ENCODE peak calls at places on chromosomes 11 and 22, in nine cellular contexts. One of them, this sample, is unnamed.

GRCh38 chr11:119993732-119994131 is 144.2 kb downstream of the TRIM29 start:
- DNase-seq in activated CD8-positive, alpha-beta memory T cell treated with anti-CD3 and anti-CD28 coated beads, Interleukin-2, amount 50 U/mL, for 4 hours: no peak
- DNase-seq in stimulated activated naive CD8-positive, alpha-beta T cell treated with anti-CD3 and anti-CD28 coated beads, Interleukin-15, amount 100 ng/mL, for 72 hours: no peak
- DNase-seq in GM20000: no peak
- DNase-seq in activated CD8-positive, alpha-beta T cell treated with anti-CD3 and anti-CD28 coated beads for 36 hours: no peak
- DNase-seq in GM12891: no peak
- DNase-seq in HuH-7.5: no peak
- DNase-seq in naive thymus-derived CD8-positive, alpha-beta T cell: no peak
- DNase-seq in DMS 273 treated with DMSO at 0.1 percent for 48 hours: no peak
- DNase-seq in this sample: no peak

GRCh38 chr22:46462726-46463371 is 74.6 kb downstream of the CELSR1 start:
- DNase-seq in HuH-7.5: no peak
- DNase-seq in GM12891: no peak
- DNase-seq in stimulated activated naive CD8-positive, alpha-beta T cell treated with anti-CD3 and anti-CD28 coated beads, Interleukin-15, amount 100 ng/mL, for 72 hours: no peak
- DNase-seq in naive thymus-derived CD8-positive, alpha-beta T cell: no peak
- DNase-seq in activated CD8-positive, alpha-beta memory T cell treated with anti-CD3 and anti-CD28 coated beads, Interleukin-2, amount 50 U/mL, for 4 hours: no peak
- DNase-seq in activated CD8-positive, alpha-beta T cell treated with anti-CD3 and anti-CD28 coated beads for 36 hours: no peak
- DNase-seq in GM20000: no peak
- DNase-seq in DMS 273 treated with DMSO at 0.1 percent for 48 hours: no peak
- DNase-seq in this sample: no peak

GRCh38 chr11:70130636-70131035 is 52.5 kb downstream of the ANO1 start:
- DNase-seq in DMS 273 treated with DMSO at 0.1 percent for 48 hours: no peak
- DNase-seq in GM12891: no peak
- DNase-seq in stimulated activated naive CD8-positive, alpha-beta T cell treated with anti-CD3 and anti-CD28 coated beads, Interleukin-15, amount 100 ng/mL, for 72 hours: no peak
- DNase-seq in GM20000: no peak
- DNase-seq in activated CD8-positive, alpha-beta memory T cell treated with anti-CD3 and anti-CD28 coated beads, Interleukin-2, amount 50 U/mL, for 4 hours: no peak
- DNase-seq in activated CD8-positive, alpha-beta T cell treated with anti-CD3 and anti-CD28 coated beads for 36 hours: no peak
- DNase-seq in HuH-7.5: no peak
- DNase-seq in naive thymus-derived CD8-positive, alpha-beta T cell: no peak
- DNase-seq in this sample: no peak

GRCh38 chr22:41021039-41021654 is 70.0 kb downstream of the RBX1 start:
- DNase-seq in activated CD8-positive, alpha-beta T cell treated with anti-CD3 and anti-CD28 coated beads for 36 hours: peak; percentile 2
- DNase-seq in naive thymus-derived CD8-positive, alpha-beta T cell: no peak
- DNase-seq in activated CD8-positive, alpha-beta memory T cell treated with anti-CD3 and anti-CD28 coated beads, Interleukin-2, amount 50 U/mL, for 4 hours: no peak
- DNase-seq in HuH-7.5: no peak
- DNase-seq in stimulated activated naive CD8-positive, alpha-beta T cell treated with anti-CD3 and anti-CD28 coated beads, Interleukin-15, amount 100 ng/mL, for 72 hours: peak; percentile 4
- DNase-seq in GM20000: no peak
- DNase-seq in DMS 273 treated with DMSO at 0.1 percent for 48 hours: no peak
- DNase-seq in GM12891: no peak
- DNase-seq in this sample: no peak

GRCh38 chr11:3007404-3008010 is 15.4 kb upstream of the NAP1L4 start:
- DNase-seq in GM20000: no peak
- DNase-seq in DMS 273 treated with DMSO at 0.1 percent for 48 hours: no peak
- DNase-seq in activated CD8-positive, alpha-beta T cell treated with anti-CD3 and anti-CD28 coated beads for 36 hours: no peak
- DNase-seq in naive thymus-derived CD8-positive, alpha-beta T cell: no peak
- DNase-seq in stimulated activated naive CD8-positive, alpha-beta T cell treated with anti-CD3 and anti-CD28 coated beads, Interleukin-15, amount 100 ng/mL, for 72 hours: no peak
- DNase-seq in GM12891: no peak
- DNase-seq in activated CD8-positive, alpha-beta memory T cell treated with anti-CD3 and anti-CD28 coated beads, Interleukin-2, amount 50 U/mL, for 4 hours: no peak
- DNase-seq in HuH-7.5: no peak
- DNase-seq in this sample: no peak

GRCh38 chr22:20554824-20555223 is 47.4 kb downstream of the MED15 start:
- DNase-seq in DMS 273 treated with DMSO at 0.1 percent for 48 hours: no peak
- DNase-seq in stimulated activated naive CD8-positive, alpha-beta T cell treated with anti-CD3 and anti-CD28 coated beads, Interleukin-15, amount 100 ng/mL, for 72 hours: no peak
- DNase-seq in HuH-7.5: no peak
- DNase-seq in activated CD8-positive, alpha-beta memory T cell treated with anti-CD3 and anti-CD28 coated beads, Interleukin-2, amount 50 U/mL, for 4 hours: no peak
- DNase-seq in GM20000: no peak
- DNase-seq in naive thymus-derived CD8-positive, alpha-beta T cell: no peak
- DNase-seq in activated CD8-positive, alpha-beta T cell treated with anti-CD3 and anti-CD28 coated beads for 36 hours: no peak
- DNase-seq in GM12891: no peak
- DNase-seq in this sample: no peak

GRCh38 chr11:10322830-10323792 is 18.2 kb downstream of the ADM start:
- DNase-seq in GM12891: no peak
- DNase-seq in stimulated activated naive CD8-positive, alpha-beta T cell treated with anti-CD3 and anti-CD28 coated beads, Interleukin-15, amount 100 ng/mL, for 72 hours: peak; percentile 48
- DNase-seq in activated CD8-positive, alpha-beta T cell treated with anti-CD3 and anti-CD28 coated beads for 36 hours: peak; percentile 73
- DNase-seq in GM20000: peak; percentile 30
- DNase-seq in activated CD8-positive, alpha-beta memory T cell treated with anti-CD3 and anti-CD28 coated beads, Interleukin-2, amount 50 U/mL, for 4 hours: peak; percentile 52
- DNase-seq in naive thymus-derived CD8-positive, alpha-beta T cell: peak; percentile 44
- DNase-seq in DMS 273 treated with DMSO at 0.1 percent for 48 hours: no peak
- DNase-seq in HuH-7.5: no peak
- DNase-seq in this sample: no peak

GRCh38 chr22:45424241-45424731 is 10.8 kb downstream of the RIBC2 start:
- DNase-seq in HuH-7.5: no peak
- DNase-seq in DMS 273 treated with DMSO at 0.1 percent for 48 hours: no peak
- DNase-seq in GM12891: no peak
- DNase-seq in naive thymus-derived CD8-positive, alpha-beta T cell: no peak
- DNase-seq in activated CD8-positive, alpha-beta memory T cell treated with anti-CD3 and anti-CD28 coated beads, Interleukin-2, amount 50 U/mL, for 4 hours: no peak
- DNase-seq in activated CD8-positive, alpha-beta T cell treated with anti-CD3 and anti-CD28 coated beads for 36 hours: no peak
- DNase-seq in GM20000: no peak
- DNase-seq in stimulated activated naive CD8-positive, alpha-beta T cell treated with anti-CD3 and anti-CD28 coated beads, Interleukin-15, amount 100 ng/mL, for 72 hours: no peak
- DNase-seq in this sample: no peak

GRCh38 chr11:75562836-75563484 is 907 bp downstream of the SERPINH1 start:
- DNase-seq in HuH-7.5: no peak
- DNase-seq in stimulated activated naive CD8-positive, alpha-beta T cell treated with anti-CD3 and anti-CD28 coated beads, Interleukin-15, amount 100 ng/mL, for 72 hours: no peak
- DNase-seq in GM20000: no peak
- DNase-seq in naive thymus-derived CD8-positive, alpha-beta T cell: no peak
- DNase-seq in DMS 273 treated with DMSO at 0.1 percent for 48 hours: no peak
- DNase-seq in activated CD8-positive, alpha-beta T cell treated with anti-CD3 and anti-CD28 coated beads for 36 hours: no peak
- DNase-seq in activated CD8-positive, alpha-beta memory T cell treated with anti-CD3 and anti-CD28 coated beads, Interleukin-2, amount 50 U/mL, for 4 hours: no peak
- DNase-seq in GM12891: no peak
- DNase-seq in this sample: no peak